ENCODE peak calls at places on chromosomes 5 and 9, in five cellular contexts. O is fibroblast of lung, C is bronchial epithelial cell, P is breast epithelium, L is heart right ventricle. X is an unnamed sample.

GRCh38 chr5:25414746-25415145 is 770.0 kb upstream of the CDH10 start:
- DNase-seq in O (no peak), C (peak; percentile 50), P (no peak), L (no peak), X (no peak)

GRCh38 chr9:132520612-132521011 is 61.8 kb upstream of the BARHL1 start:
- DNase-seq in O (no peak), C (no peak), P (no peak), L (no peak), X (no peak)

GRCh38 chr9:77965445-77965844 is 66.2 kb downstream of the GNAQ start:
- DNase-seq in O (no peak), C (peak; percentile 40), P (no peak), L (no peak), X (no peak)

GRCh38 chr9:22044583-22044982 is 35.5 kb upstream of the CDKN2B start:
- DNase-seq in O (peak; percentile 84), C (peak; percentile 95), P (no peak), L (no peak), X (no peak)

GRCh38 chr9:133568186-133568585 is 33.7 kb downstream of the ADAMTSL2 start:
- DNase-seq in O (no peak), C (no peak), P (no peak), L (no peak), X (no peak)

GRCh38 chr9:133930046-133931015 is 61.8 kb downstream of the VAV2 start:
- DNase-seq in O (no peak), C (no peak), P (no peak), L (no peak), X (no peak)

GRCh38 chr9:526904-527591 is 312.4 kb downstream of the DOCK8 start:
- DNase-seq in O (no peak), C (peak; percentile 83), P (no peak), L (no peak), X (no peak)

GRCh38 chr5:151487544-151487943 is 40.1 kb downstream of the SLC36A1 start:
- DNase-seq in O (no peak), C (no peak), P (no peak), L (no peak), X (no peak)

GRCh38 chr5:41776435-41776834 is 93.8 kb downstream of the OXCT1 start:
- DNase-seq in O (peak; percentile 31), C (no peak), P (no peak), L (no peak), X (no peak)

GRCh38 chr9:113920872-113921271 is 44.8 kb downstream of the ZNF618 start:
- DNase-seq in O (no peak), C (no peak), P (no peak), L (no peak), X (no peak)

GRCh38 chr5:140182075-140182709 is 7.2 kb downstream of the CYSTM1 start:
- DNase-seq in O (peak; percentile 80), C (peak; percentile 18), P (no peak), L (no peak), X (no peak)

GRCh38 chr5:55668356-55668755 is 43.8 kb downstream of the SLC38A9 start:
- DNase-seq in O (peak; percentile 75), C (peak; percentile 96), P (no peak), L (no peak), X (no peak)

GRCh38 chr9:91994422-91994821 is 44.4 kb upstream of the ROR2 start:
- DNase-seq in O (no peak), C (no peak), P (no peak), L (no peak), X (no peak)

GRCh38 chr5:178272591-178272990 is 40.0 kb upstream of the PHYKPL start:
- DNase-seq in O (no peak), C (no peak), P (no peak), L (no peak), X (no peak)

GRCh38 chr5:72723584-72723983 is 92.9 kb upstream of the TNPO1 start:
- DNase-seq in O (no peak), C (peak; percentile 80), P (no peak), L (no peak), X (no peak)

GRCh38 chr5:72347801-72348305 is 27.7 kb downstream of the PTCD2 start:
- DNase-seq in O (peak; percentile 98), C (peak; percentile 92), P (no peak), L (no peak), X (no peak)

GRCh38 chr9:33315371-33315770 is 25.1 kb downstream of the NFX1 start:
- DNase-seq in O (no peak), C (no peak), P (no peak), L (no peak), X (no peak)

GRCh38 chr9:692636-693459 is 148.6 kb upstream of the DMRT1 start:
- DNase-seq in O (no peak), C (no peak), P (no peak), L (no peak), X (no peak)

GRCh38 chr5:120096413-120096812 is 367.7 kb upstream of the PRR16 start:
- DNase-seq in O (peak; percentile 68), C (peak; percentile 74), P (no peak), L (no peak), X (no peak)

GRCh38 chr5:117497626-117498025 is 923.0 kb upstream of the SEMA6A start:
- DNase-seq in O (no peak), C (no peak), P (no peak), L (no peak), X (no peak)

GRCh38 chr5:66494437-66494836 is 101.8 kb upstream of the MAST4 start:
- DNase-seq in O (no peak), C (no peak), P (no peak), L (no peak), X (no peak)

GRCh38 chr5:175657593-175658271 is at the start of gene HRH2:
- DNase-seq in O (no peak), C (no peak), P (no peak), L (peak; percentile 60), X (no peak)

GRCh38 chr5:175557778-175558177 is 79.4 kb downstream of the SFXN1 start:
- DNase-seq in O (no peak), C (no peak), P (no peak), L (no peak), X (no peak)

GRCh38 chr9:121816845-121817450 is 165.5 kb downstream of the DAB2IP start:
- DNase-seq in O (no peak), C (no peak), P (peak; percentile 6), L (no peak), X (no peak)

GRCh38 chr9:137001857-137002645 is 5.7 kb upstream of the CLIC3 start:
- DNase-seq in O (no peak), C (no peak), P (no peak), L (no peak), X (no peak)

GRCh38 chr9:71981944-71982343 is 70.5 kb downstream of the C9orf85 start:
- DNase-seq in O (no peak), C (no peak), P (no peak), L (no peak), X (no peak)

GRCh38 chr9:71986860-71987259 is 73.6 kb downstream of the C9orf57 start:
- DNase-seq in O (no peak), C (no peak), P (no peak), L (no peak), X (no peak)

GRCh38 chr9:71987471-71988371 is 72.7 kb downstream of the C9orf57 start:
- DNase-seq in O (no peak), C (no peak), P (no peak), L (no peak), X (no peak)

GRCh38 chr9:71984388-71985069 is 73.1 kb downstream of the C9orf85 start:
- DNase-seq in O (peak; percentile 69), C (peak; percentile 55), P (no peak), L (peak; percentile 53), X (no peak)

GRCh38 chr9:71985070-71985956 is 73.9 kb downstream of the C9orf85 start:
- DNase-seq in O (no peak), C (no peak), P (no peak), L (no peak), X (no peak)
- TF ChIP-seq CTCF in O (no peak), C (peak; percentile 15), P (no peak), L (no peak), X (no peak)

GRCh38 chr9:135988493-135988892 is 27.3 kb upstream of the UBAC1 start:
- DNase-seq in O (no peak), C (no peak), P (no peak), L (no peak), X (no peak)

GRCh38 chr9:135990468-135991429 is 29.6 kb upstream of the UBAC1 start:
- DNase-seq in O (peak; percentile 81), C (peak; percentile 3), P (no peak), L (peak; percentile 48), X (no peak)

GRCh38 chr9:135987838-135988404 is 26.7 kb upstream of the UBAC1 start:
- DNase-seq in O (no peak), C (no peak), P (no peak), L (no peak), X (no peak)

GRCh38 chr9:135989722-135990467 is 28.7 kb upstream of the UBAC1 start:
- DNase-seq in O (no peak), C (no peak), P (no peak), L (peak; percentile 41), X (no peak)

DNA sequence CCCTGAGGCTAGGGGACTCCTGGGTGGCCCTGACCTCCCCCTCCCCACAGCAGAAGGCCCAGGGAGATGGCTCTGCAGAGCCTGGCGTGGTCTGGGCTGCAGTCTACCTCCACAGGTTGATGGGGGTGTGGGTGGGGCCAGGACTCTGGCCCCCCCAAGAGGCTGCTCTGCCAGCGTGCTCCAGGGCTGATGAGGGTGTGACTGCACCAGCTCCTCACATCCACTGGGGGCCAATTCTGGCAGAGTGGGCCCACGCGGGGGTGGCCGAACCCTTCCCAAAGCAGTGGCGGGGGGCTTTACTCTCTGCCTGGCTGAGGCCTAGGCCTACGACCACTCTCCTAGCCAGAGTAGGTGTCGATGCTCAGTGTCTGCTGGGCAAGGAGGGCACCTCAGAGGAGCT is 28.0 kb upstream of the UBAC1 start:
- DNase-seq in O (no peak), C (no peak), P (no peak), L (no peak), X (no peak)
- TF ChIP-seq CTCF in O (no peak), C (no peak), P (no peak), L (no peak), X (no peak)

DNA sequence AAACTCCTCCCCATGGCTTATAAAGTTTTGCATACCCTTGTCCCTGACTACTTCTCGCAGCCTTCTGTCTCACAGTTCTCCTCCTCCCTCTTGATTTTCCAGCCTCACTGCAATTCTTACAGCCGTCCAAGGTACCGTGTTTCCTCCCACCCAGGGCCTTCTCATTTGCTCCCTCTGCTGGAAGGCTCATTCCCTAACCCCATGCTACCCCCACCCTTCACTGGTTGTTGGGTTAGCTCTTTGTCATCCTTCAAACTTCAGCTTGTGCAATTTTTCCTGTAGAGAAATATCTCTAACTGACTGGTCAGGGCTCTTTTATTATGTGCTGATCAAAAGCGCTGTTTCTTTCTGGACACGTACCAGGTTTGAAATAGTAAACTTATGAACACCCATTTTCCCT is 329.2 kb downstream of the EBF1 start:
- DNase-seq in O (no peak), C (peak; percentile 9), P (no peak), L (no peak), X (no peak)
- TF ChIP-seq CTCF in O (no peak), C (peak; percentile 24), P (no peak), L (no peak), X (no peak)

GRCh38 chr9:88723751-88724150 is 188.8 kb downstream of the NXNL2 start:
- DNase-seq in O (no peak), C (no peak), P (no peak), L (no peak), X (no peak)

GRCh38 chr9:88721528-88722279 is 186.7 kb downstream of the NXNL2 start:
- DNase-seq in O (no peak), C (no peak), P (no peak), L (no peak), X (no peak)

GRCh38 chr9:88724241-88724805 is 189.3 kb downstream of the NXNL2 start:
- DNase-seq in O (no peak), C (no peak), P (no peak), L (no peak), X (no peak)

GRCh38 chr9:88721028-88721427 is 186.1 kb downstream of the NXNL2 start:
- DNase-seq in O (peak; percentile 8), C (no peak), P (no peak), L (no peak), X (no peak)

GRCh38 chr9:88722753-88723152 is 187.8 kb downstream of the NXNL2 start:
- DNase-seq in O (peak; percentile 50), C (peak; percentile 56), P (no peak), L (no peak), X (no peak)
- TF ChIP-seq CTCF in O (peak; percentile 34), C (peak; percentile 57), P (no peak), L (peak; percentile 14), X (no peak)

X was measured in omental fat pad.